ENCODE peak calls at places on chromosomes 1 and 21, in six cellular contexts. One of them, this sample, is unnamed.
A peak's percentile ranks its signal among the peaks of the same experiment; 100 is the strongest.

GRCh38 chr1:204465469-204466415 is 28.9 kb downstream of the PIK3C2B start:
- DNase-seq in astrocyte of the spinal cord: no peak
- DNase-seq in cardiac fibroblast: peak; percentile 35
- DNase-seq in tibial artery: peak; percentile 49
- DNase-seq in NT2/D1: no peak
- DNase-seq in ovary: no peak
- DNase-seq in this sample: no peak

GRCh38 chr1:166920561-166921475 is 44.8 kb upstream of the TADA1 start:
- DNase-seq in astrocyte of the spinal cord: peak; percentile 25
- DNase-seq in cardiac fibroblast: no peak
- DNase-seq in tibial artery: no peak
- DNase-seq in NT2/D1: no peak
- DNase-seq in ovary: no peak
- DNase-seq in this sample: no peak

GRCh38 chr1:223683586-223684487 is 18.3 kb upstream of the CAPN8 start:
- DNase-seq in astrocyte of the spinal cord: peak; percentile 53
- DNase-seq in cardiac fibroblast: peak; percentile 61
- DNase-seq in tibial artery: no peak
- DNase-seq in NT2/D1: peak; percentile 72
- DNase-seq in ovary: peak; percentile 73
- DNase-seq in this sample: no peak

GRCh38 chr1:165717918-165718515 is 19.7 kb upstream of the ALDH9A1 start:
- DNase-seq in astrocyte of the spinal cord: peak; percentile 70
- DNase-seq in cardiac fibroblast: peak; percentile 81
- DNase-seq in tibial artery: no peak
- DNase-seq in NT2/D1: peak; percentile 65
- DNase-seq in ovary: no peak
- DNase-seq in this sample: no peak

GRCh38 chr1:233439721-233440120 is 112.2 kb downstream of the MAP3K21 start:
- DNase-seq in astrocyte of the spinal cord: peak; percentile 53
- DNase-seq in cardiac fibroblast: no peak
- DNase-seq in tibial artery: no peak
- DNase-seq in NT2/D1: no peak
- DNase-seq in ovary: no peak
- DNase-seq in this sample: no peak

GRCh38 chr1:113928129-113928949 is 785 bp upstream of the HIPK1 start:
- DNase-seq in astrocyte of the spinal cord: peak; percentile 10
- DNase-seq in cardiac fibroblast: no peak
- DNase-seq in tibial artery: no peak
- DNase-seq in NT2/D1: no peak
- DNase-seq in ovary: no peak
- DNase-seq in this sample: no peak

GRCh38 chr21:26966978-26967913 is at the start of gene ADAMTS5:
- DNase-seq in astrocyte of the spinal cord: peak; percentile 66
- DNase-seq in cardiac fibroblast: peak; percentile 56
- DNase-seq in tibial artery: peak; percentile 59
- DNase-seq in NT2/D1: no peak
- DNase-seq in ovary: peak; percentile 73
- DNase-seq in this sample: peak; percentile 43

GRCh38 chr1:51345300-51345687 is 14.9 kb upstream of the TTC39A start:
- DNase-seq in astrocyte of the spinal cord: no peak
- DNase-seq in cardiac fibroblast: no peak
- DNase-seq in tibial artery: no peak
- DNase-seq in NT2/D1: no peak
- DNase-seq in ovary: no peak
- DNase-seq in this sample: no peak

GRCh38 chr1:89812992-89813391 is 7.8 kb upstream of the LRRC8D start:
- DNase-seq in astrocyte of the spinal cord: no peak
- DNase-seq in cardiac fibroblast: peak; percentile 58
- DNase-seq in tibial artery: no peak
- DNase-seq in NT2/D1: no peak
- DNase-seq in ovary: no peak
- DNase-seq in this sample: no peak

GRCh38 chr1:67459068-67459467 is 28.9 kb upstream of the SERBP1 start:
- DNase-seq in astrocyte of the spinal cord: no peak
- DNase-seq in cardiac fibroblast: no peak
- DNase-seq in tibial artery: no peak
- DNase-seq in NT2/D1: peak; percentile 87
- DNase-seq in ovary: no peak
- DNase-seq in this sample: no peak

GRCh38 chr1:110816945-110817344 is 56.0 kb upstream of the CD53 start:
- DNase-seq in astrocyte of the spinal cord: no peak
- DNase-seq in cardiac fibroblast: no peak
- DNase-seq in tibial artery: no peak
- DNase-seq in NT2/D1: no peak
- DNase-seq in ovary: no peak
- DNase-seq in this sample: no peak

GRCh38 chr1:232974971-232975370 is 24.6 kb downstream of the NTPCR start:
- DNase-seq in astrocyte of the spinal cord: peak; percentile 48
- DNase-seq in cardiac fibroblast: peak; percentile 65
- DNase-seq in tibial artery: no peak
- DNase-seq in NT2/D1: no peak
- DNase-seq in ovary: no peak
- DNase-seq in this sample: no peak

GRCh38 chr1:244106837-244107491 is 55.9 kb downstream of the ZBTB18 start:
- DNase-seq in astrocyte of the spinal cord: no peak
- DNase-seq in cardiac fibroblast: no peak
- DNase-seq in tibial artery: no peak
- DNase-seq in NT2/D1: no peak
- DNase-seq in ovary: no peak
- DNase-seq in this sample: no peak

GRCh38 chr1:6695861-6696260 is 5.8 kb downstream of the DNAJC11 start:
- DNase-seq in astrocyte of the spinal cord: no peak
- DNase-seq in cardiac fibroblast: no peak
- DNase-seq in tibial artery: no peak
- DNase-seq in NT2/D1: no peak
- DNase-seq in ovary: no peak
- DNase-seq in this sample: no peak

GRCh38 chr21:33546076-33546475 is 3.2 kb downstream of the SON start:
- DNase-seq in astrocyte of the spinal cord: no peak
- DNase-seq in cardiac fibroblast: no peak
- DNase-seq in tibial artery: no peak
- DNase-seq in NT2/D1: no peak
- DNase-seq in ovary: no peak
- DNase-seq in this sample: no peak

GRCh38 chr1:17887646-17888395 is 132.7 kb downstream of the ACTL8 start:
- DNase-seq in astrocyte of the spinal cord: no peak
- DNase-seq in cardiac fibroblast: no peak
- DNase-seq in tibial artery: no peak
- DNase-seq in NT2/D1: no peak
- DNase-seq in ovary: no peak
- DNase-seq in this sample: no peak

GRCh38 chr1:231177226-231177625 is 15.4 kb downstream of the TRIM67 start:
- DNase-seq in astrocyte of the spinal cord: no peak
- DNase-seq in cardiac fibroblast: no peak
- DNase-seq in tibial artery: no peak
- DNase-seq in NT2/D1: no peak
- DNase-seq in ovary: no peak
- DNase-seq in this sample: no peak

GRCh38 chr1:163361123-163361934 is 39.6 kb downstream of the NUF2 start:
- DNase-seq in astrocyte of the spinal cord: no peak
- DNase-seq in cardiac fibroblast: peak; percentile 18
- DNase-seq in tibial artery: no peak
- DNase-seq in NT2/D1: peak; percentile 56
- DNase-seq in ovary: no peak
- DNase-seq in this sample: no peak

GRCh38 chr1:214603819-214604252 is 841 bp downstream of the CENPF start:
- DNase-seq in astrocyte of the spinal cord: no peak
- DNase-seq in cardiac fibroblast: no peak
- DNase-seq in tibial artery: no peak
- DNase-seq in NT2/D1: no peak
- DNase-seq in ovary: no peak
- DNase-seq in this sample: no peak

GRCh38 chr1:41474490-41475271 is 9.8 kb downstream of the EDN2 start:
- DNase-seq in astrocyte of the spinal cord: no peak
- DNase-seq in cardiac fibroblast: peak; percentile 59
- DNase-seq in tibial artery: peak; percentile 46
- DNase-seq in NT2/D1: no peak
- DNase-seq in ovary: peak; percentile 82
- DNase-seq in this sample: no peak

GRCh38 chr1:218674280-218674773 is 329.2 kb downstream of the TGFB2 start:
- DNase-seq in astrocyte of the spinal cord: peak; percentile 94
- DNase-seq in cardiac fibroblast: peak; percentile 88
- DNase-seq in tibial artery: no peak
- DNase-seq in NT2/D1: peak; percentile 91
- DNase-seq in ovary: peak; percentile 43
- DNase-seq in this sample: no peak

GRCh38 chr1:104932030-104932915 is 1182.6 kb downstream of the AMY1C start:
- DNase-seq in astrocyte of the spinal cord: no peak
- DNase-seq in cardiac fibroblast: no peak
- DNase-seq in tibial artery: no peak
- DNase-seq in NT2/D1: no peak
- DNase-seq in ovary: no peak
- DNase-seq in this sample: no peak

GRCh38 chr1:174157157-174157806 is 2.0 kb upstream of the RABGAP1L start:
- DNase-seq in astrocyte of the spinal cord: no peak
- DNase-seq in cardiac fibroblast: no peak
- DNase-seq in tibial artery: no peak
- DNase-seq in NT2/D1: no peak
- DNase-seq in ovary: no peak
- DNase-seq in this sample: no peak

GRCh38 chr1:15968172-15968571 is 7.7 kb downstream of the ZBTB17 start:
- DNase-seq in astrocyte of the spinal cord: no peak
- DNase-seq in cardiac fibroblast: no peak
- DNase-seq in tibial artery: no peak
- DNase-seq in NT2/D1: no peak
- DNase-seq in ovary: no peak
- DNase-seq in this sample: no peak

GRCh38 chr1:30305061-30305460 is 418.3 kb downstream of the MATN1 start:
- DNase-seq in astrocyte of the spinal cord: no peak
- DNase-seq in cardiac fibroblast: no peak
- DNase-seq in tibial artery: no peak
- DNase-seq in NT2/D1: no peak
- DNase-seq in ovary: no peak
- DNase-seq in this sample: no peak

GRCh38 chr1:22317231-22317919 is 134.3 kb upstream of the ZBTB40 start:
- DNase-seq in astrocyte of the spinal cord: no peak
- DNase-seq in cardiac fibroblast: peak; percentile 8
- DNase-seq in tibial artery: no peak
- DNase-seq in NT2/D1: peak; percentile 47
- DNase-seq in ovary: no peak
- DNase-seq in this sample: no peak

GRCh38 chr1:198549863-198550262 is 9.4 kb upstream of the ATP6V1G3 start:
- DNase-seq in astrocyte of the spinal cord: no peak
- DNase-seq in cardiac fibroblast: no peak
- DNase-seq in tibial artery: no peak
- DNase-seq in NT2/D1: no peak
- DNase-seq in ovary: no peak
- DNase-seq in this sample: no peak

GRCh38 chr1:24095140-24095859 is 16.6 kb downstream of the MYOM3 start:
- DNase-seq in astrocyte of the spinal cord: no peak
- DNase-seq in cardiac fibroblast: no peak
- DNase-seq in tibial artery: no peak
- DNase-seq in NT2/D1: no peak
- DNase-seq in ovary: no peak
- DNase-seq in this sample: no peak

GRCh38 chr1:212712451-212713303 is 13.0 kb upstream of the BATF3 start:
- DNase-seq in astrocyte of the spinal cord: peak; percentile 76
- DNase-seq in cardiac fibroblast: peak; percentile 56
- DNase-seq in tibial artery: no peak
- DNase-seq in NT2/D1: no peak
- DNase-seq in ovary: no peak
- DNase-seq in this sample: no peak

GRCh38 chr1:3065396-3065795 is 3.6 kb upstream of the PRDM16 start:
- DNase-seq in astrocyte of the spinal cord: no peak
- DNase-seq in cardiac fibroblast: no peak
- DNase-seq in tibial artery: no peak
- DNase-seq in NT2/D1: no peak
- DNase-seq in ovary: peak; percentile 28
- DNase-seq in this sample: no peak

GRCh38 chr1:201511925-201512539 is 5.1 kb upstream of the CSRP1 start:
- DNase-seq in astrocyte of the spinal cord: peak; percentile 21
- DNase-seq in cardiac fibroblast: no peak
- DNase-seq in tibial artery: peak; percentile 61
- DNase-seq in NT2/D1: no peak
- DNase-seq in ovary: peak; percentile 44
- DNase-seq in this sample: no peak
- H3K4me3 ChIP-seq in astrocyte of the spinal cord: no peak overlapping the region
- H3K4me3 ChIP-seq in cardiac fibroblast: no peak overlapping the region
- H3K4me3 ChIP-seq in tibial artery: no peak overlapping the region
- H3K4me3 ChIP-seq in NT2/D1: no peak overlapping the region
- H3K4me3 ChIP-seq in ovary: no peak overlapping the region
- H3K4me3 ChIP-seq in this sample: no peak overlapping the region

GRCh38 chr21:45976666-45977335 is 4.8 kb upstream of the COL6A1 start:
- DNase-seq in astrocyte of the spinal cord: no peak
- DNase-seq in cardiac fibroblast: no peak
- DNase-seq in tibial artery: no peak
- DNase-seq in NT2/D1: no peak
- DNase-seq in ovary: no peak
- DNase-seq in this sample: no peak
- H3K4me3 ChIP-seq in astrocyte of the spinal cord: no peak overlapping the region
- H3K4me3 ChIP-seq in cardiac fibroblast: no peak overlapping the region
- H3K4me3 ChIP-seq in tibial artery: no peak overlapping the region
- H3K4me3 ChIP-seq in NT2/D1: no peak overlapping the region
- H3K4me3 ChIP-seq in ovary: no peak overlapping the region
- H3K4me3 ChIP-seq in this sample: no peak overlapping the region

DNA sequence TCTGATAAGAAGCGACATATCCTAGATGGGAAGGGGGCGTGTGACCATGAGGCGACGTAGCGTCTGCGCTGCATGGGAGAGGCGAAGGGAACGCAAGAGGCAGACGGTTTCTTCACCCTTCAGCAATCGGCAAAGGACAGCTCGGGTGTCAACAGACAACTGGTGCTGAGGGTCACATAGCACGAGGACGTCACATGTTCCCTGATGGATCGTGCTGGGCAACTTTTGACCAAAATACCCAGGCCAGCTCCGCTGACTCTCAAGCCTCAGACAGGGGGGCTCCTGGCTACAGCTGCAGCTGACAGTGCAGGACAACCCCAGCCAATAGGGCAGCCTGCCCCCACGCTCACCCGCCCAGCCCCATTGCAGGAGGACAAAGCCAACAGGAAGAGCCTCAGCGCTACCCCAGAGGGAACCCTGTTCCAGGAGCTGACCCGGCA is 15.8 kb upstream of the PDE9A start:
- DNase-seq in astrocyte of the spinal cord: no peak
- DNase-seq in cardiac fibroblast: no peak
- DNase-seq in tibial artery: no peak
- DNase-seq in NT2/D1: no peak
- DNase-seq in ovary: peak; percentile 28
- DNase-seq in this sample: no peak
- H3K4me3 ChIP-seq in astrocyte of the spinal cord: no peak overlapping the region
- H3K4me3 ChIP-seq in cardiac fibroblast: no peak overlapping the region
- H3K4me3 ChIP-seq in tibial artery: no peak overlapping the region
- H3K4me3 ChIP-seq in NT2/D1: no peak overlapping the region
- H3K4me3 ChIP-seq in ovary: no peak overlapping the region
- H3K4me3 ChIP-seq in this sample: no peak overlapping the region

DNA sequence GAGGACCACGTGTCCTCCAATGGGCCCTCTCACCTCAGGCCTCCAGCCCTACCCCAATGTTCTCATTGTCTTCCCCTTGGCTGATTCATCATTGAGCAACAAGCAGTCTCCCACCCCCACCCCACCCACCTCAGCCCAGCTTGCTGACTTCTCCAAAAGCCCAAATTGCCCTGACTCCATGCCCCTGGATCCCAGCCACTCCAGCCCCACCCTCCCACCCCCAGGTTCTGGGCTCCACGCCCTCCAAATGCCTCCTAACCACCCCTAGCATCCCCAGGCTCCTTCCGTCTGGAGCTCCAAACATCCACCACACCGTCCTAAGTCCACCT is 1.9 kb downstream of the S100A16 start:
- DNase-seq in astrocyte of the spinal cord: peak; percentile 37
- DNase-seq in cardiac fibroblast: no peak
- DNase-seq in tibial artery: no peak
- DNase-seq in NT2/D1: no peak
- DNase-seq in ovary: no peak
- DNase-seq in this sample: no peak
- H3K4me3 ChIP-seq in astrocyte of the spinal cord: peak overlapping the region; percentile 86
- H3K4me3 ChIP-seq in cardiac fibroblast: peak overlapping the region; percentile 77
- H3K4me3 ChIP-seq in tibial artery: peak overlapping the region; percentile 71
- H3K4me3 ChIP-seq in NT2/D1: no peak overlapping the region
- H3K4me3 ChIP-seq in ovary: no peak overlapping the region
- H3K4me3 ChIP-seq in this sample: peak overlapping the region; percentile 71

This sample was measured in skeletal muscle cell.